ENCODE peak calls at places on chromosome 13, in five cellular contexts. X is SW480; B is activated effector memory CD4-positive, alpha-beta T cell treated with Interleukin-2 at 50 U/mL for 16 hours; R is kidney epithelial cell; I is HS-5. U is an unnamed sample.
A peak's percentile ranks its signal among the peaks of the same experiment; 100 is the strongest.

GRCh38 chr13:44726214-44726613 is 150.1 kb upstream of the TSC22D1 start:
- DNase-seq in X (no peak), B (no peak), R (no peak), I (peak; percentile 65), U (no peak)

GRCh38 chr13:91142572-91142971 is 204.9 kb upstream of the MIR17HG start:
- DNase-seq in X (no peak), B (no peak), R (peak; percentile 53), I (no peak), U (no peak)

GRCh38 chr13:38979891-38980627 is 10.6 kb downstream of the STOML3 start:
- DNase-seq in X (no peak), B (no peak), R (no peak), I (no peak), U (no peak)

GRCh38 chr13:48532146-48532472 is 771 bp downstream of the RCBTB2 start:
- DNase-seq in X (no peak), B (no peak), R (no peak), I (peak; percentile 22), U (no peak)

GRCh38 chr13:99655351-99656091 is 154.2 kb downstream of the TM9SF2 start:
- DNase-seq in X (peak; percentile 21), B (no peak), R (peak; percentile 92), I (no peak), U (no peak)

GRCh38 chr13:65292488-65292901 is 1937.6 kb downstream of the PCDH9 start:
- DNase-seq in X (no peak), B (no peak), R (no peak), I (peak; percentile 22), U (no peak)

GRCh38 chr13:108352599-108352998 is 83.1 kb downstream of the TNFSF13B start:
- DNase-seq in X (no peak), B (no peak), R (no peak), I (no peak), U (no peak)

GRCh38 chr13:93505104-93505952 is 278.7 kb downstream of the GPC6 start:
- DNase-seq in X (no peak), B (no peak), R (no peak), I (no peak), U (no peak)

GRCh38 chr13:77143325-77143907 is 116.5 kb upstream of the FBXL3 start:
- DNase-seq in X (no peak), B (no peak), R (peak; percentile 10), I (no peak), U (no peak)